ENCODE peak calls at places on chromosomes 3 and 15, in six cellular contexts. One of them, this sample, is unnamed.

GRCh38 chr15:38536201-38536676 is 28.4 kb downstream of the RASGRP1 start:
- DNase-seq in fibroblast of lung: peak; percentile 96
- DNase-seq in lung: no peak
- DNase-seq in colonic mucosa: no peak
- DNase-seq in pancreas: no peak
- DNase-seq in AG10803: peak; percentile 97
- DNase-seq in this sample: peak; percentile 92

GRCh38 chr3:134029256-134029733 is 430 bp downstream of the SLCO2A1 start:
- DNase-seq in fibroblast of lung: peak; percentile 40
- DNase-seq in lung: no peak
- DNase-seq in colonic mucosa: peak; percentile 17
- DNase-seq in pancreas: no peak
- DNase-seq in AG10803: peak; percentile 36
- DNase-seq in this sample: no peak

GRCh38 chr3:48982686-48983085 is 7.4 kb upstream of the P4HTM start:
- DNase-seq in fibroblast of lung: no peak
- DNase-seq in lung: no peak
- DNase-seq in colonic mucosa: no peak
- DNase-seq in pancreas: peak; percentile 14
- DNase-seq in AG10803: no peak
- DNase-seq in this sample: no peak

GRCh38 chr3:16723994-16724393 is 118.8 kb upstream of the DAZL start:
- DNase-seq in fibroblast of lung: peak; percentile 48
- DNase-seq in lung: no peak
- DNase-seq in colonic mucosa: no peak
- DNase-seq in pancreas: no peak
- DNase-seq in AG10803: peak; percentile 19
- DNase-seq in this sample: peak; percentile 60

GRCh38 chr15:77024273-77025065 is 29.5 kb downstream of the PSTPIP1 start:
- DNase-seq in fibroblast of lung: peak; percentile 19
- DNase-seq in lung: peak; percentile 65
- DNase-seq in colonic mucosa: peak; percentile 74
- DNase-seq in pancreas: peak; percentile 92
- DNase-seq in AG10803: peak; percentile 48
- DNase-seq in this sample: peak; percentile 36

GRCh38 chr3:42935472-42935871 is 29.5 kb downstream of the ZNF662 start:
- DNase-seq in fibroblast of lung: no peak
- DNase-seq in lung: no peak
- DNase-seq in colonic mucosa: no peak
- DNase-seq in pancreas: no peak
- DNase-seq in AG10803: no peak
- DNase-seq in this sample: no peak

GRCh38 chr3:175304437-175304836 is 445.3 kb downstream of the NAALADL2 start:
- DNase-seq in fibroblast of lung: no peak
- DNase-seq in lung: no peak
- DNase-seq in colonic mucosa: no peak
- DNase-seq in pancreas: no peak
- DNase-seq in AG10803: no peak
- DNase-seq in this sample: no peak

GRCh38 chr3:128349963-128350599 is 116.6 kb downstream of the DNAJB8 start:
- DNase-seq in fibroblast of lung: no peak
- DNase-seq in lung: no peak
- DNase-seq in colonic mucosa: no peak
- DNase-seq in pancreas: peak; percentile 82
- DNase-seq in AG10803: no peak
- DNase-seq in this sample: no peak

GRCh38 chr3:102791641-102792589 is 357.1 kb downstream of the ZPLD1 start:
- DNase-seq in fibroblast of lung: peak; percentile 50
- DNase-seq in lung: no peak
- DNase-seq in colonic mucosa: no peak
- DNase-seq in pancreas: no peak
- DNase-seq in AG10803: peak; percentile 67
- DNase-seq in this sample: peak; percentile 10

GRCh38 chr3:107264888-107265287 is 112.4 kb upstream of the CCDC54 start:
- DNase-seq in fibroblast of lung: peak; percentile 5
- DNase-seq in lung: no peak
- DNase-seq in colonic mucosa: peak; percentile 20
- DNase-seq in pancreas: no peak
- DNase-seq in AG10803: no peak
- DNase-seq in this sample: no peak

GRCh38 chr3:39191103-39191502 is 1.3 kb downstream of the XIRP1 start:
- DNase-seq in fibroblast of lung: no peak
- DNase-seq in lung: no peak
- DNase-seq in colonic mucosa: no peak
- DNase-seq in pancreas: no peak
- DNase-seq in AG10803: peak; percentile 22
- DNase-seq in this sample: no peak

GRCh38 chr3:13013994-13014754 is 59.1 kb downstream of the IQSEC1 start:
- DNase-seq in fibroblast of lung: no peak
- DNase-seq in lung: no peak
- DNase-seq in colonic mucosa: no peak
- DNase-seq in pancreas: peak; percentile 58
- DNase-seq in AG10803: no peak
- DNase-seq in this sample: no peak

GRCh38 chr3:28940530-28940929 is 340.3 kb upstream of the RBMS3 start:
- DNase-seq in fibroblast of lung: peak; percentile 98
- DNase-seq in lung: no peak
- DNase-seq in colonic mucosa: peak; percentile 19
- DNase-seq in pancreas: no peak
- DNase-seq in AG10803: peak; percentile 95
- DNase-seq in this sample: peak; percentile 79

GRCh38 chr3:122767690-122768372 is 25.8 kb downstream of the HSPBAP1 start:
- DNase-seq in fibroblast of lung: no peak
- DNase-seq in lung: no peak
- DNase-seq in colonic mucosa: no peak
- DNase-seq in pancreas: no peak
- DNase-seq in AG10803: no peak
- DNase-seq in this sample: no peak

GRCh38 chr3:143360244-143360643 is 240.7 kb downstream of the CHST2 start:
- DNase-seq in fibroblast of lung: peak; percentile 66
- DNase-seq in lung: no peak
- DNase-seq in colonic mucosa: no peak
- DNase-seq in pancreas: no peak
- DNase-seq in AG10803: no peak
- DNase-seq in this sample: peak; percentile 68

GRCh38 chr15:96947830-96948229 is 617.3 kb downstream of the NR2F2 start:
- DNase-seq in fibroblast of lung: peak; percentile 0
- DNase-seq in lung: no peak
- DNase-seq in colonic mucosa: no peak
- DNase-seq in pancreas: no peak
- DNase-seq in AG10803: no peak
- DNase-seq in this sample: no peak

GRCh38 chr15:59399465-59400102 is 26.9 kb upstream of the MYO1E start:
- DNase-seq in fibroblast of lung: no peak
- DNase-seq in lung: no peak
- DNase-seq in colonic mucosa: no peak
- DNase-seq in pancreas: no peak
- DNase-seq in AG10803: no peak
- DNase-seq in this sample: no peak

GRCh38 chr15:77544162-77544561 is 88.5 kb downstream of the LINGO1 start:
- DNase-seq in fibroblast of lung: no peak
- DNase-seq in lung: no peak
- DNase-seq in colonic mucosa: no peak
- DNase-seq in pancreas: no peak
- DNase-seq in AG10803: no peak
- DNase-seq in this sample: no peak

GRCh38 chr15:42145546-42146455 is 10.6 kb downstream of the PLA2G4F start:
- DNase-seq in fibroblast of lung: no peak
- DNase-seq in lung: no peak
- DNase-seq in colonic mucosa: no peak
- DNase-seq in pancreas: no peak
- DNase-seq in AG10803: no peak
- DNase-seq in this sample: no peak

GRCh38 chr3:127544151-127544805 is 46.3 kb downstream of the TPRA1 start:
- DNase-seq in fibroblast of lung: peak; percentile 51
- DNase-seq in lung: peak; percentile 71
- DNase-seq in colonic mucosa: peak; percentile 80
- DNase-seq in pancreas: peak; percentile 81
- DNase-seq in AG10803: peak; percentile 57
- DNase-seq in this sample: peak; percentile 60

GRCh38 chr3:52721002-52721741 is 15.3 kb downstream of the SPCS1 start:
- DNase-seq in fibroblast of lung: no peak
- DNase-seq in lung: no peak
- DNase-seq in colonic mucosa: no peak
- DNase-seq in pancreas: no peak
- DNase-seq in AG10803: peak; percentile 37
- DNase-seq in this sample: no peak

GRCh38 chr15:89075846-89076245 is 12.4 kb upstream of the ABHD2 start:
- DNase-seq in fibroblast of lung: no peak
- DNase-seq in lung: no peak
- DNase-seq in colonic mucosa: no peak
- DNase-seq in pancreas: no peak
- DNase-seq in AG10803: no peak
- DNase-seq in this sample: no peak

GRCh38 chr3:141901914-141902313 is 25.5 kb downstream of the ATP1B3 start:
- DNase-seq in fibroblast of lung: no peak
- DNase-seq in lung: no peak
- DNase-seq in colonic mucosa: no peak
- DNase-seq in pancreas: no peak
- DNase-seq in AG10803: no peak
- DNase-seq in this sample: no peak

GRCh38 chr3:10816863-10817253 is 830 bp downstream of the SLC6A11 start:
- DNase-seq in fibroblast of lung: no peak
- DNase-seq in lung: no peak
- DNase-seq in colonic mucosa: no peak
- DNase-seq in pancreas: no peak
- DNase-seq in AG10803: no peak
- DNase-seq in this sample: no peak

GRCh38 chr15:76153241-76154197 is 93.7 kb downstream of the TMEM266 start:
- DNase-seq in fibroblast of lung: no peak
- DNase-seq in lung: no peak
- DNase-seq in colonic mucosa: no peak
- DNase-seq in pancreas: no peak
- DNase-seq in AG10803: no peak
- DNase-seq in this sample: no peak

DNA sequence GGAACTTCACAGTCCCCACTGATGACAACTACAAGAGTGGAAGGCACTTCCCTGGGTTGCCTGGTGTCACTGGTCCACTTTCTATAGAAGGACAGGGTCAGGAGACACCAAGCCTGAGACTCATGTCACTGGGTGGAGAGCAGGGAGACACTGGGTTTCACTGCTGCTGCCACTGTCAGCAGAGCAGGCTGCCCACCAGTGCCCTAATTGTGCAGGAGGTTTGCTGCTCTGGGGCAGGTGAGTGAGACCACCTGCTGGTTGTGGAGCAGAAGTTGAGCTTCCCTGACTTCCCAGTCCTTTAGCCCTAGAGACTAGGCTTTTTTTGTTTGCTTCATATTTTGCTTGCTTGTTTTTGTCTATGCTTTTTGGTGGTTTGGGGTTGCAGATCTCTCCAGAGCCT is 528.4 kb upstream of the RGMA start:
- DNase-seq in fibroblast of lung: no peak
- DNase-seq in lung: no peak
- DNase-seq in colonic mucosa: no peak
- DNase-seq in pancreas: no peak
- DNase-seq in AG10803: no peak
- DNase-seq in this sample: no peak
- TF ChIP-seq CTCF in fibroblast of lung: no peak
- TF ChIP-seq CTCF in lung: no peak
- TF ChIP-seq CTCF in colonic mucosa: no peak
- TF ChIP-seq CTCF in pancreas: no peak
- TF ChIP-seq CTCF in AG10803: no peak
- TF ChIP-seq CTCF in this sample: no peak

GRCh38 chr3:148319960-148320359 is 377.7 kb upstream of the AGTR1 start:
- DNase-seq in fibroblast of lung: no peak
- DNase-seq in lung: no peak
- DNase-seq in colonic mucosa: no peak
- DNase-seq in pancreas: no peak
- DNase-seq in AG10803: no peak
- DNase-seq in this sample: peak; percentile 18
- H3K4me3 ChIP-seq in fibroblast of lung: no peak overlapping the region
- H3K4me3 ChIP-seq in lung: no peak overlapping the region
- H3K4me3 ChIP-seq in colonic mucosa: no peak overlapping the region
- H3K4me3 ChIP-seq in pancreas: no peak overlapping the region
- H3K4me3 ChIP-seq in AG10803: no peak overlapping the region
- H3K4me3 ChIP-seq in this sample: no peak overlapping the region

DNA sequence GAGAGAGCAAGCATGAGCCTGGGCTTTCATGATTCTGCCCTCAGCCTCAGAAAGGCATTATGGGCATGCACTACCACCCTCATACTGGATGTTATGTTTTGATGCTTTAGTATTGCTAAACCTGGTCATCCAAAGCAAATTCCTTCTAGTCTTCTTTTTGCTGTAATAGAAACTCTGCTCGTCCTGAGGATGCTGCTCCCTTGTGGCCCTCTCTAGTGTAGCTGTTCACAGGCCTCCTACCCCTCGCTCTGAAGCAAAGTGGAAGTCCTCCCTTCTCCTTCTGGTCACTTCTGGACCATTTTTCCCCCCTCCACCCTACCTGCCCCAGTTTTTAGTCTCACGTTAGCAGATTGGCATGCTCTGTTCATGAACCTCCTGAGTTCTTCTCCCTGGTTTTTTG is 22.9 kb upstream of the CCNL1 start:
- DNase-seq in fibroblast of lung: no peak
- DNase-seq in lung: no peak
- DNase-seq in colonic mucosa: no peak
- DNase-seq in pancreas: no peak
- DNase-seq in AG10803: no peak
- DNase-seq in this sample: no peak
- TF ChIP-seq CTCF in fibroblast of lung: no peak
- TF ChIP-seq CTCF in lung: no peak
- TF ChIP-seq CTCF in colonic mucosa: no peak
- TF ChIP-seq CTCF in pancreas: no peak
- TF ChIP-seq CTCF in AG10803: no peak
- TF ChIP-seq CTCF in this sample: no peak

GRCh38 chr3:32236377-32236776 is 2.1 kb upstream of the CMTM8 start:
- DNase-seq in fibroblast of lung: no peak
- DNase-seq in lung: no peak
- DNase-seq in colonic mucosa: no peak
- DNase-seq in pancreas: no peak
- DNase-seq in AG10803: no peak
- DNase-seq in this sample: no peak
- H3K4me3 ChIP-seq in fibroblast of lung: no peak overlapping the region
- H3K4me3 ChIP-seq in lung: no peak overlapping the region
- H3K4me3 ChIP-seq in colonic mucosa: no peak overlapping the region
- H3K4me3 ChIP-seq in pancreas: no peak overlapping the region
- H3K4me3 ChIP-seq in AG10803: no peak overlapping the region
- H3K4me3 ChIP-seq in this sample: no peak overlapping the region

GRCh38 chr15:44426975-44427755 is at the start of gene CTDSPL2:
- DNase-seq in fibroblast of lung: peak; percentile 99
- DNase-seq in lung: peak; percentile 98
- DNase-seq in colonic mucosa: peak; percentile 98
- DNase-seq in pancreas: peak; percentile 95
- DNase-seq in AG10803: peak; percentile 99
- DNase-seq in this sample: peak; percentile 99

GRCh38 chr15:44427756-44428724 is 611 bp downstream of the CTDSPL2 start:
- DNase-seq in fibroblast of lung: peak; percentile 71
- DNase-seq in lung: no peak
- DNase-seq in colonic mucosa: peak; percentile 70
- DNase-seq in pancreas: no peak
- DNase-seq in AG10803: peak; percentile 7
- DNase-seq in this sample: peak; percentile 55
- TF ChIP-seq CTCF in fibroblast of lung: no peak
- TF ChIP-seq CTCF in lung: no peak
- TF ChIP-seq CTCF in colonic mucosa: peak; percentile 15
- TF ChIP-seq CTCF in pancreas: no peak
- TF ChIP-seq CTCF in AG10803: peak; percentile 21
- TF ChIP-seq CTCF in this sample: no peak

GRCh38 chr15:85383470-85384148 is 3.2 kb downstream of the AKAP13 start:
- DNase-seq in fibroblast of lung: no peak
- DNase-seq in lung: no peak
- DNase-seq in colonic mucosa: no peak
- DNase-seq in pancreas: no peak
- DNase-seq in AG10803: no peak
- DNase-seq in this sample: no peak
- H3K4me3 ChIP-seq in fibroblast of lung: no peak overlapping the region
- H3K4me3 ChIP-seq in lung: no peak overlapping the region
- H3K4me3 ChIP-seq in colonic mucosa: no peak overlapping the region
- H3K4me3 ChIP-seq in pancreas: no peak overlapping the region
- H3K4me3 ChIP-seq in AG10803: no peak overlapping the region
- H3K4me3 ChIP-seq in this sample: no peak overlapping the region